ENCODE peak calls at places on chromosomes 13 and 19, in ten cellular contexts. J is stimulated activated CD4-positive, alpha-beta T cell treated with anti-CD3 and anti-CD28 coated beads, TNF-alpha, amount 100 ng/mL, for 24 hours; W is retinal pigment epithelial cell; N is A172; G is stimulated activated CD8-positive, alpha-beta memory T cell treated with anti-CD3 and anti-CD28 coated beads, Interleukin-4, amount 100 ng/mL, for 1 hour; X is HEK293T; A is MM.1S; M is osteocyte; Y is CD4-positive, alpha-beta memory T cell; D is CD8-positive, alpha-beta T cell. I is an unnamed sample.

GRCh38 chr19:41478171-41478570 is 35.2 kb downstream of the ERICH4 start:
- DNase-seq in J (no peak), W (no peak), N (no peak), G (no peak), X (no peak), A (no peak), M (no peak), Y (no peak), D (no peak), I (no peak)

GRCh38 chr13:90413548-90413947 is 933.9 kb upstream of the MIR17HG start:
- DNase-seq in J (no peak), W (no peak), N (no peak), G (no peak), X (no peak), A (no peak), M (no peak), Y (no peak), D (no peak), I (no peak)

GRCh38 chr13:114004416-114005205 is 30.7 kb upstream of the C13orf46 start:
- DNase-seq in J (no peak), W (no peak), N (peak), G (no peak), X (no peak), A (no peak), M (no peak), Y (no peak), D (no peak), I (no peak)

GRCh38 chr19:40165362-40165937 is 25.8 kb upstream of the MAP3K10 start:
- DNase-seq in J (peak), W (no peak), N (peak), G (peak), X (peak), A (peak), M (no peak), Y (no peak), D (peak), I (peak)

GRCh38 chr13:36834299-36834698 is 15.3 kb downstream of the RFXAP start:
- DNase-seq in J (no peak), W (no peak), N (no peak), G (no peak), X (no peak), A (no peak), M (no peak), Y (no peak), D (no peak), I (no peak)

GRCh38 chr13:72244788-72245187 is 377.8 kb upstream of the DACH1 start:
- DNase-seq in J (no peak), W (no peak), N (no peak), G (no peak), X (no peak), A (no peak), M (no peak), Y (no peak), D (no peak), I (no peak)

GRCh38 chr13:102117175-102117830 is 284.5 kb downstream of the FGF14 start:
- DNase-seq in J (no peak), W (no peak), N (no peak), G (no peak), X (no peak), A (no peak), M (no peak), Y (no peak), D (no peak), I (no peak)

GRCh38 chr19:19402656-19403372 is 2.7 kb upstream of the GATAD2A start:
- DNase-seq in J (no peak), W (no peak), N (no peak), G (no peak), X (no peak), A (no peak), M (no peak), Y (no peak), D (no peak), I (no peak)

GRCh38 chr13:25886438-25887214 is 165.2 kb downstream of the SHISA2 start:
- DNase-seq in J (no peak), W (no peak), N (peak), G (no peak), X (no peak), A (no peak), M (no peak), Y (no peak), D (no peak), I (no peak)

GRCh38 chr13:68234278-68234677 is 1004.1 kb upstream of the PCDH9 start:
- DNase-seq in J (no peak), W (no peak), N (peak), G (no peak), X (no peak), A (no peak), M (no peak), Y (no peak), D (no peak), I (no peak)

GRCh38 chr13:21913010-21913409 is 242.1 kb downstream of the FGF9 start:
- DNase-seq in J (no peak), W (no peak), N (no peak), G (no peak), X (peak), A (no peak), M (no peak), Y (no peak), D (no peak), I (no peak)

GRCh38 chr19:46355991-46356669 is 9.2 kb downstream of the PPP5C start:
- DNase-seq in J (no peak), W (no peak), N (no peak), G (no peak), X (no peak), A (no peak), M (no peak), Y (no peak), D (no peak), I (no peak)

GRCh38 chr19:45440259-45440638 is 16.5 kb upstream of the ERCC1 start:
- DNase-seq in J (no peak), W (no peak), N (no peak), G (no peak), X (no peak), A (no peak), M (no peak), Y (no peak), D (no peak), I (no peak)

GRCh38 chr13:31859546-31859945 is 120.2 kb downstream of the RXFP2 start:
- DNase-seq in J (no peak), W (no peak), N (no peak), G (no peak), X (no peak), A (no peak), M (no peak), Y (no peak), D (no peak), I (peak)

GRCh38 chr19:1206063-1206732 is 620 bp downstream of the STK11 start:
- DNase-seq in J (no peak), W (no peak), N (no peak), G (no peak), X (no peak), A (peak), M (no peak), Y (no peak), D (no peak), I (no peak)